ENCODE peak calls at places on chromosomes 13 and 19, in five cellular contexts. X is cardiac muscle cell, R is colonic mucosa, L is heart left ventricle, U is neural progenitor cell. M is an unnamed sample. For H3K9me3, the result is how much of the 10 kb centered on the place peaks cover.

GRCh38 chr19:55484571-55485438 is at the start of gene NAT14:
- DNase-seq in X (peak), R (no peak), L (peak), U (peak), M (no peak)

GRCh38 chr19:48676487-48676886 is 3.7 kb upstream of the NTN5 start:
- DNase-seq in X (no peak), R (no peak), L (no peak), U (no peak), M (no peak)

GRCh38 chr19:39199025-39199424 is 2.3 kb downstream of the NCCRP1 start:
- DNase-seq in X (peak), R (no peak), L (no peak), U (peak), M (no peak)

GRCh38 chr13:21668665-21669599 is 1.9 kb upstream of the FGF9 start:
- DNase-seq in X (peak), R (peak), L (no peak), U (peak), M (no peak)

GRCh38 chr13:93244918-93245280 is 18.3 kb downstream of the GPC6 start:
- DNase-seq in X (peak), R (no peak), L (no peak), U (no peak), M (no peak)

GRCh38 chr13:111521030-111521429 is 200.6 kb downstream of the TEX29 start:
- DNase-seq in X (no peak), R (no peak), L (no peak), U (no peak), M (no peak)

GRCh38 chr19:38265213-38265861 is 964 bp downstream of the SPINT2 start:
- DNase-seq in X (no peak), R (peak), L (no peak), U (no peak), M (peak)

GRCh38 chr13:29436291-29436690 is 159.2 kb downstream of the SLC7A1 start:
- DNase-seq in X (peak), R (no peak), L (no peak), U (no peak), M (no peak)

GRCh38 chr19:2053601-2054389 is 2.8 kb upstream of the MKNK2 start:
- DNase-seq in X (peak), R (peak), L (peak), U (no peak), M (no peak)

GRCh38 chr13:30928971-30929370 is 3.5 kb upstream of the TEX26 start:
- DNase-seq in X (no peak), R (no peak), L (no peak), U (no peak), M (no peak)

GRCh38 chr13:76216729-76217128 is 580.6 kb downstream of the LMO7 start:
- DNase-seq in X (no peak), R (no peak), L (no peak), U (no peak), M (no peak)

GRCh38 chr13:34867590-34867989 is 74.5 kb upstream of the NBEA start:
- DNase-seq in X (peak), R (no peak), L (no peak), U (no peak), M (no peak)

GRCh38 chr13:29429496-29429895 is 166.0 kb downstream of the SLC7A1 start:
- DNase-seq in X (peak), R (no peak), L (no peak), U (no peak), M (no peak)

GRCh38 chr13:90416519-90416918 is 931.0 kb upstream of the MIR17HG start:
- DNase-seq in X (peak), R (no peak), L (no peak), U (no peak), M (no peak)

GRCh38 chr19:42175952-42176648 is 41.4 kb downstream of the DEDD2 start:
- DNase-seq in X (peak), R (no peak), L (no peak), U (peak), M (no peak)

GRCh38 chr13:71865858-71866172 is 1.2 kb downstream of the DACH1 start:
- DNase-seq in X (peak), R (peak), L (peak), U (peak), M (no peak)

GRCh38 chr13:92547256-92547655 is 679.4 kb upstream of the GPC6 start:
- DNase-seq in X (peak), R (no peak), L (no peak), U (no peak), M (no peak)

GRCh38 chr19:5006201-5006600 is 37.3 kb downstream of the KDM4B start:
- DNase-seq in X (peak), R (no peak), L (no peak), U (no peak), M (no peak)

GRCh38 chr13:27006519-27007161 is 165.0 kb downstream of the USP12 start:
- DNase-seq in X (peak), R (peak), L (no peak), U (peak), M (peak)

GRCh38 chr13:96672016-96672415 is 322.3 kb downstream of the OXGR1 start:
- DNase-seq in X (no peak), R (no peak), L (no peak), U (no peak), M (no peak)

GRCh38 chr19:36160821-36161596 is 8.8 kb upstream of the COX7A1 start:
- DNase-seq in X (no peak), R (no peak), L (no peak), U (no peak), M (no peak)

GRCh38 chr13:89066868-89067466 is 1395.8 kb downstream of the SLITRK5 start:
- DNase-seq in X (peak), R (peak), L (no peak), U (peak), M (no peak)

GRCh38 chr19:40129425-40129824 is 38.7 kb upstream of the ZNF780A start:
- DNase-seq in X (no peak), R (no peak), L (no peak), U (no peak), M (no peak)

GRCh38 chr13:42110410-42111155 is 62.1 kb downstream of the DGKH start:
- DNase-seq in X (peak), R (peak), L (no peak), U (peak), M (no peak)

GRCh38 chr19:49643466-49643865 is 1.5 kb downstream of the SCAF1 start:
- DNase-seq in X (no peak), R (no peak), L (no peak), U (no peak), M (no peak)

GRCh38 chr19:1616396-1616795 is 11.1 kb upstream of the UQCR11 start:
- DNase-seq in X (peak), R (no peak), L (no peak), U (no peak), M (no peak)

GRCh38 chr19:54178581-54179261 is 5.8 kb upstream of the TMC4 start:
- DNase-seq in X (no peak), R (peak), L (no peak), U (peak), M (no peak)

GRCh38 chr13:24228852-24229458 is 68.4 kb downstream of the SPATA13 start:
- DNase-seq in X (peak), R (peak), L (no peak), U (peak), M (no peak)

GRCh38 chr19:1411255-1412191 is 4.1 kb downstream of the DAZAP1 start:
- DNase-seq in X (peak), R (no peak), L (peak), U (no peak), M (no peak)

GRCh38 chr19:4474504-4475136 is 2.5 kb downstream of the HDGFL2 start:
- DNase-seq in X (peak), R (no peak), L (no peak), U (peak), M (no peak)

GRCh38 chr19:40213882-40214570 is 4.2 kb downstream of the TTC9B start:
- DNase-seq in X (no peak), R (no peak), L (no peak), U (no peak), M (no peak)

GRCh38 chr13:19178901-19179593 is 2.6 kb downstream of the TUBA3C start:
- DNase-seq in X (no peak), R (no peak), L (no peak), U (no peak), M (no peak)

GRCh38 chr13:30774214-30774730 is 38.9 kb downstream of the ALOX5AP start:
- DNase-seq in X (no peak), R (no peak), L (no peak), U (no peak), M (no peak)

GRCh38 chr19:7410946-7411345 is 62.2 kb downstream of the ARHGEF18 start:
- DNase-seq in X (no peak), R (no peak), L (no peak), U (no peak), M (no peak)

GRCh38 chr13:109249780-109250528 is 536.4 kb downstream of the IRS2 start:
- DNase-seq in X (no peak), R (no peak), L (no peak), U (no peak), M (no peak)

GRCh38 chr13:40313269-40314200 is 352.9 kb downstream of the FOXO1 start:
- DNase-seq in X (peak), R (no peak), L (no peak), U (no peak), M (no peak)

GRCh38 chr19:41792513-41793413 is 3.6 kb upstream of the CEACAM3 start:
- DNase-seq in X (peak), R (peak), L (peak), U (peak), M (peak)

GRCh38 chr19:4081441-4082129 is 14.9 kb upstream of the ZBTB7A start:
- DNase-seq in X (peak), R (peak), L (no peak), U (no peak), M (no peak)

GRCh38 chr19:19464339-19465098 is 50.8 kb downstream of the TSSK6 start:
- DNase-seq in X (peak), R (no peak), L (no peak), U (peak), M (no peak)

GRCh38 chr13:99022953-99023352 is 45.1 kb upstream of the DOCK9 start:
- DNase-seq in X (peak), R (no peak), L (no peak), U (no peak), M (no peak)

GRCh38 chr13:58908019-58908679 is 1255.6 kb downstream of the DIAPH3 start:
- DNase-seq in X (no peak), R (no peak), L (no peak), U (no peak), M (no peak)

GRCh38 chr13:58907347-58907746 is 1256.4 kb downstream of the DIAPH3 start:
- DNase-seq in X (peak), R (no peak), L (no peak), U (no peak), M (no peak)

DNA sequence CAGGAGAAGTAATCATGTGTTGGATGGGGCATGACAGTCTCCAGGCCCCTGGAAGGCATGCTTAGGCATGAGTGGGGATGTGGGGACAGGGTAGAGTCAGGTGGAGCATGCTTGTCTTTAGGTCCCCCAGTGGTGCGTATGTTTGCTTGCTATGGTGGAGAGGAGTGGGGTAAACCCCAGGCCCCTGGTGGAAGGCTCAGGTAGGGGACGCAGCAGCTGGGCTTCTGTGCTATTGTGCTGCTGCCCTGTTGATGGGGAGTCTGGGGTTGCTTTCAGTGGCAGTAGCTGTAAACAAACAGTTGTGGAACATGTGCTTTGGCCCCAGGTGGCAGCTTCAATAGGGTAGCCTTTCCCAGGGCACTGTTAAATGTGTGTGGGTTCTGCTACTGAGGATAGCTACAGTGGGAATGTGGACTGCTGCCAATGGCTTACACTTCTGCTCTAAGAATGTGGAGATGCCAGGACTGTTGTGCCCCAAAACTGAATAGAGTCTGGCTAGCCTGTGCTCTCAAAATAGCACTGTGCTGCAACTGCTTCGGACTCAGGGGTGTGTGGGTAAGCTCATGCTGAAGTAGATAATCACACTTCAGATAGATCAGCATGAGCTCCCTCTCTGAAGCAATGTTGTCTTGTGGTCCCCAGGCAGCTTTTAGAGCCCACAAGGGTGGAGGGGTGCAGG is 1257.3 kb downstream of the DIAPH3 start:
- DNase-seq in X (no peak), R (no peak), L (peak), U (no peak), M (no peak)
- H3K9me3 ChIP-seq in X (under half), R (under half), L (under half), U (under half), M (under half)

GRCh38 chr19:33234092-33234491 is 8.4 kb upstream of the SLC7A10 start:
- DNase-seq in X (no peak), R (no peak), L (no peak), U (no peak), M (no peak)
- H3K4me3 ChIP-seq in X (no peak), R (no peak), L (no peak), U (no peak), M (no peak)

GRCh38 chr13:62388515-62388914 is 972.9 kb upstream of the PCDH20 start:
- DNase-seq in X (no peak), R (no peak), L (no peak), U (no peak), M (no peak)

GRCh38 chr13:62387642-62388041 is 972.0 kb upstream of the PCDH20 start:
- DNase-seq in X (peak), R (no peak), L (no peak), U (peak), M (no peak)
- TF ChIP-seq CTCF in X (no peak), R (no peak), L (no peak), U (peak), M (no peak)

GRCh38 chr19:46017874-46018675 is 4.8 kb downstream of the PGLYRP1 start:
- DNase-seq in X (no peak), R (no peak), L (no peak), U (no peak), M (no peak)
- H3K9me3 ChIP-seq in X (under half), R (under half), L (under half), U (under half), M (under half)

GRCh38 chr13:60158321-60158801 is 5.4 kb downstream of the DIAPH3 start:
- DNase-seq in X (no peak), R (no peak), L (no peak), U (peak), M (no peak)

GRCh38 chr13:60164490-60164889 is 762 bp upstream of the DIAPH3 start:
- DNase-seq in X (peak), R (peak), L (no peak), U (peak), M (no peak)

GRCh38 chr13:60165391-60166099 is 1.8 kb upstream of the DIAPH3 start:
- DNase-seq in X (peak), R (no peak), L (no peak), U (no peak), M (no peak)

GRCh38 chr13:60163525-60164471 is at the start of gene DIAPH3:
- DNase-seq in X (peak), R (peak), L (peak), U (peak), M (peak)

GRCh38 chr13:60162096-60162495 is 1.6 kb downstream of the DIAPH3 start:
- DNase-seq in X (no peak), R (no peak), L (no peak), U (no peak), M (no peak)
- H3K4me3 ChIP-seq in X (peak), R (no peak), L (no peak), U (peak), M (no peak)

DNA sequence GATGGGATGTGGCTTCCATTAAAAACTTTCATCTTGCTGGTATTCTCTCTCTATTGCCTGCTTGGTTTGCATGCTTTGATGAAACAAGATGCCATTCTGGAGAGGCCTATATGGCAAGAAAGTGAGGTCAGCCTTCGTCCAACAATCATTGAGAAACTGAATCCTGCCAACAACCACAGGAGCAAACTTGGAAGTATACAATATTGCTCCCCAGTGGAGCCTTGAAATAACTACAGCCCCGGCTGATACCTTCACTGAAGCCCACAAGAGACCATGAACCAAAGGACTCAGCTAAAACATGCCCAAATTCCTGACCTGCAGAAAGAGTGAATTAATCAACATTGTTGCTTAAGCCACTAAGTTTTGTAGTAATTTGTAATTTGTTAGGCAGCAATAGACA is 82.5 kb upstream of the FGF14 start:
- DNase-seq in X (no peak), R (no peak), L (no peak), U (peak), M (no peak)
- TF ChIP-seq CTCF in X (no peak), R (no peak), L (no peak), U (peak), M (no peak)

DNA sequence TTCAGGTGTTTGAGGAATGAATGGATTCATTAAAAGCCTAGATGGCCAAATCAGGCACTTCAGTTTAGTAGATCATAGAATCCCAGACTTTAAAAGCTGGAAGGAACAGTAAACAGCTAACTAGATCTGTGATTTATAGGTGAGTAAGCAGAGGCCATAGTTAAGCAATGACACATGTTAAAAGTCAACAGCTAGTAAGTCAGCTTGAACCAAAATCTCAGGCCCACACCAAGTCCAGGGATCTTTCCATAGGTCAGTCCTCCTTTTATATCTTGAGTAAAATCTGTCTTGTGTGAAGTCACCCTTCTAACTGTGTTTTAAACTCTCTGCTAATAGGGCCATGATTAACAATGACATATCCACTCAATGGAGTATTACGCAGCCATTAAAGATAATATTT is 275.5 kb upstream of the SOX21 start:
- DNase-seq in X (no peak), R (no peak), L (no peak), U (no peak), M (no peak)
- H3K9me3 ChIP-seq in X (under half), R (under half), L (under half), U (under half), M (under half)

GRCh38 chr19:57599761-57600383 is at the start of gene ZNF530:
- DNase-seq in X (peak), R (peak), L (peak), U (peak), M (peak)

GRCh38 chr19:57599377-57599760 is 316 bp upstream of the ZNF530 start:
- DNase-seq in X (no peak), R (no peak), L (no peak), U (no peak), M (no peak)
- H3K4me3 ChIP-seq in X (peak), R (peak), L (peak), U (peak), M (peak)

GRCh38 chr13:84896128-84896527 is 903.1 kb downstream of the SLITRK6 start:
- DNase-seq in X (peak), R (peak), L (no peak), U (peak), M (no peak)
- TF ChIP-seq CTCF in X (peak), R (peak), L (peak), U (peak), M (no peak)

GRCh38 chr19:51882518-51882917 is 5.2 kb downstream of the ZNF577 start:
- DNase-seq in X (no peak), R (no peak), L (no peak), U (no peak), M (no peak)
- H3K9me3 ChIP-seq in X (under half), R (under half), L (under half), U (under half), M (under half)